ENCODE peak calls at places on chromosomes 6 and 20, in nine cellular contexts. R is caudate nucleus, M is GF-D8, F is esophagus squamous epithelium, Y is IMR-90, V is germinal center, B is GM13977, G is ACHN, L is epithelial cell of prostate. U is an unnamed sample.

GRCh38 chr6:20211941-20212391 is 303 bp downstream of the MBOAT1 start:
- DNase-seq in R (peak; percentile 22), M (no peak), F (no peak), Y (no peak), V (no peak), B (peak; percentile 39), G (no peak), L (no peak), U (peak; percentile 4)

GRCh38 chr20:60581606-60582005 is 623.4 kb downstream of the CDH26 start:
- DNase-seq in R (no peak), M (no peak), F (no peak), Y (no peak), V (no peak), B (no peak), G (no peak), L (no peak), U (no peak)

GRCh38 chr6:117555262-117555849 is 47.0 kb downstream of the GOPC start:
- DNase-seq in R (no peak), M (no peak), F (no peak), Y (no peak), V (no peak), B (no peak), G (no peak), L (no peak), U (no peak)

GRCh38 chr6:87420360-87420759 is 12.6 kb downstream of the CFAP206 start:
- DNase-seq in R (no peak), M (no peak), F (no peak), Y (no peak), V (no peak), B (no peak), G (no peak), L (no peak), U (no peak)

GRCh38 chr6:158905277-158905676 is 86.1 kb upstream of the EZR start:
- DNase-seq in R (no peak), M (no peak), F (no peak), Y (peak; percentile 14), V (no peak), B (no peak), G (peak; percentile 33), L (no peak), U (no peak)

GRCh38 chr20:346640-347316 is at the start of gene NRSN2:
- DNase-seq in R (peak; percentile 48), M (no peak), F (no peak), Y (peak; percentile 62), V (peak; percentile 77), B (peak; percentile 87), G (peak; percentile 56), L (no peak), U (peak; percentile 27)

GRCh38 chr6:7996538-7997225 is 67.5 kb downstream of the BLOC1S5 start:
- DNase-seq in R (no peak), M (no peak), F (no peak), Y (peak; percentile 78), V (no peak), B (no peak), G (no peak), L (no peak), U (no peak)

GRCh38 chr20:32050851-32051556 is 1.0 kb upstream of the HCK start:
- DNase-seq in R (no peak), M (peak; percentile 71), F (no peak), Y (no peak), V (peak; percentile 34), B (no peak), G (no peak), L (no peak), U (no peak)

GRCh38 chr6:45772886-45773285 is 242.8 kb downstream of the CLIC5 start:
- DNase-seq in R (no peak), M (no peak), F (no peak), Y (no peak), V (no peak), B (no peak), G (no peak), L (no peak), U (no peak)

GRCh38 chr6:139611327-139611958 is 237.0 kb upstream of the CITED2 start:
- DNase-seq in R (no peak), M (no peak), F (no peak), Y (no peak), V (no peak), B (no peak), G (no peak), L (no peak), U (no peak)

GRCh38 chr20:58619847-58620431 is 31.1 kb upstream of the STX16 start:
- DNase-seq in R (no peak), M (no peak), F (no peak), Y (no peak), V (no peak), B (no peak), G (no peak), L (no peak), U (no peak)

GRCh38 chr6:72787521-72788031 is 165.7 kb downstream of the KCNQ5 start:
- DNase-seq in R (no peak), M (no peak), F (no peak), Y (peak; percentile 78), V (no peak), B (no peak), G (peak; percentile 57), L (peak; percentile 95), U (no peak)

GRCh38 chr6:26394289-26394688 is 7.8 kb upstream of the BTN3A1 start:
- DNase-seq in R (no peak), M (no peak), F (no peak), Y (peak; percentile 77), V (no peak), B (no peak), G (peak; percentile 62), L (peak; percentile 48), U (no peak)

GRCh38 chr20:59835057-59835447 is 98.4 kb downstream of the SYCP2 start:
- DNase-seq in R (no peak), M (no peak), F (no peak), Y (no peak), V (no peak), B (no peak), G (no peak), L (no peak), U (no peak)

GRCh38 chr20:64099086-64099786 is 8.1 kb downstream of the NPBWR2 start:
- DNase-seq in R (peak; percentile 26), M (no peak), F (no peak), Y (no peak), V (no peak), B (no peak), G (no peak), L (no peak), U (no peak)

GRCh38 chr20:3661060-3661820 is 2.0 kb downstream of the GFRA4 start:
- DNase-seq in R (no peak), M (no peak), F (no peak), Y (no peak), V (no peak), B (no peak), G (no peak), L (no peak), U (no peak)

GRCh38 chr20:56995635-56996075 is 270.8 kb downstream of the BMP7 start:
- DNase-seq in R (no peak), M (no peak), F (no peak), Y (no peak), V (peak; percentile 55), B (peak; percentile 60), G (no peak), L (no peak), U (no peak)

GRCh38 chr6:33894438-33894837 is 90.6 kb upstream of the MLN start:
- DNase-seq in R (no peak), M (no peak), F (no peak), Y (no peak), V (no peak), B (no peak), G (no peak), L (no peak), U (no peak)

GRCh38 chr6:41970436-41970846 is 28.8 kb upstream of the CCND3 start:
- DNase-seq in R (no peak), M (peak; percentile 62), F (no peak), Y (peak; percentile 38), V (no peak), B (no peak), G (no peak), L (no peak), U (no peak)

GRCh38 chr20:43751167-43752050 is 24.6 kb upstream of the GTSF1L start:
- DNase-seq in R (no peak), M (peak; percentile 55), F (no peak), Y (peak; percentile 92), V (peak; percentile 46), B (peak; percentile 89), G (no peak), L (peak; percentile 37), U (no peak)

GRCh38 chr20:58306421-58307261 is 2.9 kb upstream of the RAB22A start:
- DNase-seq in R (no peak), M (peak; percentile 69), F (no peak), Y (peak; percentile 76), V (peak; percentile 52), B (peak; percentile 46), G (peak; percentile 83), L (peak; percentile 76), U (peak; percentile 91)

GRCh38 chr6:160534050-160534696 is 129.9 kb downstream of the LPA start:
- DNase-seq in R (no peak), M (no peak), F (no peak), Y (peak; percentile 24), V (peak; percentile 47), B (peak; percentile 43), G (peak; percentile 38), L (no peak), U (peak; percentile 41)

GRCh38 chr6:20931093-20931492 is 396.8 kb downstream of the CDKAL1 start:
- DNase-seq in R (no peak), M (no peak), F (no peak), Y (no peak), V (no peak), B (no peak), G (no peak), L (no peak), U (no peak)

GRCh38 chr20:5504061-5504739 is 187.4 kb upstream of the PROKR2 start:
- DNase-seq in R (peak; percentile 56), M (no peak), F (no peak), Y (no peak), V (peak; percentile 77), B (peak; percentile 80), G (peak; percentile 39), L (no peak), U (peak; percentile 51)

GRCh38 chr6:160583805-160584204 is 80.3 kb downstream of the LPA start:
- DNase-seq in R (no peak), M (no peak), F (no peak), Y (no peak), V (no peak), B (no peak), G (no peak), L (peak; percentile 73), U (no peak)

GRCh38 chr6:144911322-144911721 is 626.2 kb downstream of the UTRN start:
- DNase-seq in R (no peak), M (no peak), F (no peak), Y (no peak), V (no peak), B (no peak), G (no peak), L (no peak), U (no peak)

GRCh38 chr20:44656447-44656846 is 4.9 kb upstream of the ADA start:
- DNase-seq in R (no peak), M (no peak), F (no peak), Y (no peak), V (no peak), B (no peak), G (no peak), L (no peak), U (no peak)

GRCh38 chr6:15763827-15764226 is 101.0 kb upstream of the DTNBP1 start:
- DNase-seq in R (no peak), M (no peak), F (no peak), Y (peak; percentile 22), V (no peak), B (no peak), G (peak; percentile 14), L (no peak), U (no peak)

GRCh38 chr6:150894935-150895686 is 29.6 kb downstream of the MTHFD1L start:
- DNase-seq in R (no peak), M (no peak), F (no peak), Y (peak; percentile 62), V (no peak), B (peak; percentile 30), G (no peak), L (peak; percentile 41), U (peak; percentile 69)

GRCh38 chr6:6818078-6818639 is 229.6 kb downstream of the LY86 start:
- DNase-seq in R (no peak), M (no peak), F (no peak), Y (no peak), V (no peak), B (no peak), G (no peak), L (no peak), U (no peak)

GRCh38 chr20:40251284-40251932 is 437.6 kb downstream of the MAFB start:
- DNase-seq in R (no peak), M (no peak), F (no peak), Y (peak; percentile 15), V (no peak), B (peak; percentile 41), G (peak; percentile 47), L (no peak), U (no peak)

U was measured in T-helper 2 cell.